ENCODE peak calls at places on chromosomes 6 and 20, in six cellular contexts. One of them, this sample, is unnamed.

GRCh38 chr6:150325093-150325772 is 43.6 kb upstream of the IYD start:
- DNase-seq in mucosa of gallbladder: no peak
- DNase-seq in EL: no peak
- DNase-seq in M059J: peak
- DNase-seq in WTC11: no peak
- DNase-seq in AG08396: no peak
- DNase-seq in this sample: peak

GRCh38 chr6:157312733-157313132 is 10.6 kb downstream of the TMEM242 start:
- DNase-seq in mucosa of gallbladder: no peak
- DNase-seq in M059J: peak
- DNase-seq in WTC11: no peak
- DNase-seq in EL: no peak
- DNase-seq in AG08396: no peak
- DNase-seq in this sample: no peak

GRCh38 chr6:7731289-7731688 is 5.4 kb downstream of the BMP6 start:
- DNase-seq in WTC11: no peak
- DNase-seq in mucosa of gallbladder: no peak
- DNase-seq in AG08396: no peak
- DNase-seq in M059J: no peak
- DNase-seq in EL: no peak
- DNase-seq in this sample: peak

GRCh38 chr6:54856137-54856536 is 9.6 kb downstream of the FAM83B start:
- DNase-seq in EL: no peak
- DNase-seq in M059J: no peak
- DNase-seq in WTC11: no peak
- DNase-seq in mucosa of gallbladder: no peak
- DNase-seq in AG08396: no peak
- DNase-seq in this sample: no peak

GRCh38 chr20:63519765-63520593 is 586 bp upstream of the PPDPF start:
- DNase-seq in WTC11: peak
- DNase-seq in EL: peak
- DNase-seq in mucosa of gallbladder: no peak
- DNase-seq in AG08396: peak
- DNase-seq in M059J: peak
- DNase-seq in this sample: peak

GRCh38 chr6:52233975-52234823 is 10.1 kb downstream of the IL17F start:
- DNase-seq in mucosa of gallbladder: peak
- DNase-seq in WTC11: peak
- DNase-seq in M059J: peak
- DNase-seq in EL: peak
- DNase-seq in AG08396: peak
- DNase-seq in this sample: peak

GRCh38 chr20:44142416-44142815 is 44.6 kb downstream of the JPH2 start:
- DNase-seq in WTC11: no peak
- DNase-seq in mucosa of gallbladder: no peak
- DNase-seq in M059J: peak
- DNase-seq in EL: peak
- DNase-seq in AG08396: no peak
- DNase-seq in this sample: no peak

GRCh38 chr6:43516367-43516696 is 394 bp downstream of the YIPF3 start:
- DNase-seq in AG08396: no peak
- DNase-seq in M059J: no peak
- DNase-seq in mucosa of gallbladder: no peak
- DNase-seq in WTC11: no peak
- DNase-seq in EL: no peak
- DNase-seq in this sample: no peak

GRCh38 chr6:152293404-152293803 is 343.8 kb downstream of the SYNE1 start:
- DNase-seq in EL: no peak
- DNase-seq in mucosa of gallbladder: no peak
- DNase-seq in AG08396: no peak
- DNase-seq in M059J: no peak
- DNase-seq in WTC11: no peak
- DNase-seq in this sample: no peak

GRCh38 chr6:11586574-11586973 is 49.0 kb downstream of the TMEM170B start:
- DNase-seq in AG08396: peak
- DNase-seq in WTC11: no peak
- DNase-seq in mucosa of gallbladder: no peak
- DNase-seq in M059J: peak
- DNase-seq in EL: peak
- DNase-seq in this sample: peak